ENCODE peak calls at places on chromosomes 3 and 15, in ten cellular contexts. One of them, this sample, is unnamed.
A peak's percentile ranks its signal among the peaks of the same experiment; 100 is the strongest.

GRCh38 chr3:123843668-123844067 is 40.5 kb downstream of the MYLK start:
- DNase-seq in upper lobe of left lung: no peak
- DNase-seq in hepatocyte: no peak
- DNase-seq in DND-41: no peak
- DNase-seq in GM12864: no peak
- DNase-seq in cardiac fibroblast: peak; percentile 19
- DNase-seq in esophagus muscularis mucosa: no peak
- DNase-seq in fibroblast of the aortic adventitia: peak; percentile 6
- DNase-seq in fibroblast of lung: peak; percentile 87
- DNase-seq in cardiac muscle cell: no peak
- DNase-seq in this sample: peak; percentile 73

GRCh38 chr3:42161050-42161935 is 70.1 kb downstream of the TRAK1 start:
- DNase-seq in GM12864: no peak
- DNase-seq in fibroblast of lung: peak; percentile 53
- DNase-seq in cardiac muscle cell: no peak
- DNase-seq in esophagus muscularis mucosa: no peak
- DNase-seq in DND-41: no peak
- DNase-seq in cardiac fibroblast: peak; percentile 35
- DNase-seq in hepatocyte: no peak
- DNase-seq in upper lobe of left lung: no peak
- DNase-seq in fibroblast of the aortic adventitia: peak; percentile 46
- DNase-seq in this sample: peak; percentile 51

GRCh38 chr15:84736375-84736774 is 12.0 kb upstream of the ZNF592 start:
- DNase-seq in DND-41: peak; percentile 12
- DNase-seq in cardiac muscle cell: no peak
- DNase-seq in fibroblast of the aortic adventitia: no peak
- DNase-seq in cardiac fibroblast: no peak
- DNase-seq in upper lobe of left lung: no peak
- DNase-seq in fibroblast of lung: no peak
- DNase-seq in hepatocyte: no peak
- DNase-seq in GM12864: peak; percentile 97
- DNase-seq in esophagus muscularis mucosa: no peak
- DNase-seq in this sample: no peak

GRCh38 chr3:134334901-134335280 is 39.4 kb downstream of the AMOTL2 start:
- DNase-seq in upper lobe of left lung: peak; percentile 66
- DNase-seq in fibroblast of the aortic adventitia: no peak
- DNase-seq in fibroblast of lung: no peak
- DNase-seq in DND-41: no peak
- DNase-seq in cardiac muscle cell: no peak
- DNase-seq in esophagus muscularis mucosa: no peak
- DNase-seq in cardiac fibroblast: no peak
- DNase-seq in hepatocyte: no peak
- DNase-seq in GM12864: no peak
- DNase-seq in this sample: no peak

GRCh38 chr15:43086551-43086950 is 19.3 kb downstream of the UBR1 start:
- DNase-seq in fibroblast of the aortic adventitia: no peak
- DNase-seq in hepatocyte: no peak
- DNase-seq in esophagus muscularis mucosa: no peak
- DNase-seq in upper lobe of left lung: no peak
- DNase-seq in DND-41: no peak
- DNase-seq in cardiac fibroblast: no peak
- DNase-seq in cardiac muscle cell: no peak
- DNase-seq in GM12864: no peak
- DNase-seq in fibroblast of lung: peak; percentile 52
- DNase-seq in this sample: peak; percentile 13

GRCh38 chr3:123421353-123422174 is 27.3 kb downstream of the ADCY5 start:
- DNase-seq in hepatocyte: peak; percentile 54
- DNase-seq in cardiac fibroblast: peak; percentile 38
- DNase-seq in upper lobe of left lung: no peak
- DNase-seq in fibroblast of lung: peak; percentile 37
- DNase-seq in fibroblast of the aortic adventitia: no peak
- DNase-seq in DND-41: peak; percentile 41
- DNase-seq in GM12864: no peak
- DNase-seq in esophagus muscularis mucosa: no peak
- DNase-seq in cardiac muscle cell: no peak
- DNase-seq in this sample: no peak

GRCh38 chr3:129023909-129024308 is 22.8 kb downstream of the EFCC1 start:
- DNase-seq in GM12864: no peak
- DNase-seq in hepatocyte: no peak
- DNase-seq in DND-41: no peak
- DNase-seq in cardiac muscle cell: no peak
- DNase-seq in cardiac fibroblast: no peak
- DNase-seq in esophagus muscularis mucosa: no peak
- DNase-seq in fibroblast of the aortic adventitia: no peak
- DNase-seq in fibroblast of lung: no peak
- DNase-seq in upper lobe of left lung: no peak
- DNase-seq in this sample: no peak

GRCh38 chr3:13077431-13078157 is 4.4 kb upstream of the IQSEC1 start:
- DNase-seq in fibroblast of lung: peak; percentile 32
- DNase-seq in DND-41: peak; percentile 81
- DNase-seq in cardiac fibroblast: no peak
- DNase-seq in cardiac muscle cell: no peak
- DNase-seq in hepatocyte: no peak
- DNase-seq in upper lobe of left lung: no peak
- DNase-seq in fibroblast of the aortic adventitia: peak; percentile 23
- DNase-seq in esophagus muscularis mucosa: no peak
- DNase-seq in GM12864: no peak
- DNase-seq in this sample: no peak

DNA sequence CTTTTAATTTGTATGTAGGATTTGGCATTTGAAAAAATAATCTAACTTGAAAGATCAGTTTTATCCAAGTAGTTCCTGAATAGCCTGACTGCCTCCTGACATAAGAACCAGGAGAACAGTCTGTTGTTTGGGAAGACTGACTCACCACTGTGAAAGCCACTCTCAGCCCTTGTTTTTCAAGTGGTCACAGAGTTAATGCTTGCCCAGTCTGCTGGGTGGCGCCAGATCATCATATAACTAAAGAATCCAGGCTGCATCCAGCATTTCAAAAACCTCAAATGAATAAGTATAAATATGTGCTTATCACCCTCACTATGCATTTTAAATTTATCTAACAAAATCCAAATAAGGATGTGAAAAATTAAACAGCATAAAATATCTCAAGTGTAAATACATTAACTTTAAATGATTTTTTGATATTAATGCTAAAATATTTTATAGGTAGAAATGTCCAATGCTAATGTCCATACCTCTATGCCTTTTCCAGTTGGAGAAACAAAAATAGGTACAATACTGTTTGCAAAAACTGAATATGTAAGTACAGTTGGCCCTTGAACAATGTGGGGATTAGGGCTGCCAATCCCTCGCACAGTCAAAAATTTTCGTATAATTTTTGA is 26.9 kb upstream of the ZBBX start:
- DNase-seq in DND-41: no peak
- DNase-seq in GM12864: no peak
- DNase-seq in cardiac fibroblast: peak; percentile 70
- DNase-seq in upper lobe of left lung: peak; percentile 67
- DNase-seq in fibroblast of the aortic adventitia: peak; percentile 24
- DNase-seq in hepatocyte: peak; percentile 80
- DNase-seq in fibroblast of lung: peak; percentile 76
- DNase-seq in cardiac muscle cell: peak; percentile 82
- DNase-seq in esophagus muscularis mucosa: no peak
- DNase-seq in this sample: peak; percentile 82
- TF ChIP-seq CTCF in DND-41: no peak
- TF ChIP-seq CTCF in GM12864: peak; percentile 24
- TF ChIP-seq CTCF in cardiac fibroblast: peak; percentile 21
- TF ChIP-seq CTCF in upper lobe of left lung: peak; percentile 39
- TF ChIP-seq CTCF in fibroblast of the aortic adventitia: no peak
- TF ChIP-seq CTCF in hepatocyte: peak; percentile 70
- TF ChIP-seq CTCF in fibroblast of lung: peak; percentile 51
- TF ChIP-seq CTCF in cardiac muscle cell: peak; percentile 42
- TF ChIP-seq CTCF in esophagus muscularis mucosa: peak; percentile 34
- TF ChIP-seq CTCF in this sample: peak; percentile 64

GRCh38 chr3:101674518-101674917 is 2.4 kb downstream of the ZBTB11 start:
- DNase-seq in cardiac muscle cell: no peak
- DNase-seq in esophagus muscularis mucosa: no peak
- DNase-seq in upper lobe of left lung: no peak
- DNase-seq in cardiac fibroblast: no peak
- DNase-seq in hepatocyte: no peak
- DNase-seq in fibroblast of the aortic adventitia: no peak
- DNase-seq in DND-41: no peak
- DNase-seq in fibroblast of lung: no peak
- DNase-seq in GM12864: no peak
- DNase-seq in this sample: no peak

GRCh38 chr3:101667844-101668243 is 9.1 kb downstream of the ZBTB11 start:
- DNase-seq in GM12864: no peak
- DNase-seq in DND-41: no peak
- DNase-seq in hepatocyte: no peak
- DNase-seq in fibroblast of the aortic adventitia: no peak
- DNase-seq in fibroblast of lung: no peak
- DNase-seq in cardiac muscle cell: no peak
- DNase-seq in cardiac fibroblast: no peak
- DNase-seq in upper lobe of left lung: no peak
- DNase-seq in esophagus muscularis mucosa: no peak
- DNase-seq in this sample: no peak

GRCh38 chr3:101673953-101674352 is 3.0 kb downstream of the ZBTB11 start:
- DNase-seq in fibroblast of the aortic adventitia: no peak
- DNase-seq in DND-41: no peak
- DNase-seq in GM12864: no peak
- DNase-seq in hepatocyte: no peak
- DNase-seq in fibroblast of lung: no peak
- DNase-seq in cardiac muscle cell: no peak
- DNase-seq in cardiac fibroblast: no peak
- DNase-seq in upper lobe of left lung: no peak
- DNase-seq in esophagus muscularis mucosa: no peak
- DNase-seq in this sample: no peak

GRCh38 chr3:101667331-101667730 is 9.6 kb downstream of the ZBTB11 start:
- DNase-seq in fibroblast of the aortic adventitia: no peak
- DNase-seq in GM12864: no peak
- DNase-seq in fibroblast of lung: no peak
- DNase-seq in upper lobe of left lung: no peak
- DNase-seq in esophagus muscularis mucosa: no peak
- DNase-seq in hepatocyte: no peak
- DNase-seq in DND-41: no peak
- DNase-seq in cardiac fibroblast: no peak
- DNase-seq in cardiac muscle cell: no peak
- DNase-seq in this sample: no peak

DNA sequence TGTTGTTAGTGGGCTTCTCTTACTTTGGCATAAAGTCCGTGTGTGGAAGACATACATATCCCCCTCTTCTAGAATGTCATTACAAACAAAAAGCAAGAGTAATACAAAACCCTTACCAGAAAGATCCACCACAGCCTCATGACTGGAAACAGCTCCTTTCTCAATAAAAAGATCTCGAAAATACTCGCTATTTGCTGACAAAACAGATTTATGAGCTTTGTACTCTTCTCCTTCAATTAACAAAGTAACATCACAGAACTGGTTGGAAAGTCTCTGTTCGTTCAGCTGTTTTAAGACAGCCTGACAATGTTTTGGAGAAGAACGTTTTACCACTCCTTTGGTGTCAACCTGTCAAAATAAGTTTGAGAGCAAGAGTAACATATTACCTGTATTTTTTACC is 5.9 kb downstream of the ZBTB11 start:
- DNase-seq in fibroblast of lung: no peak
- DNase-seq in fibroblast of the aortic adventitia: no peak
- DNase-seq in GM12864: no peak
- DNase-seq in cardiac muscle cell: no peak
- DNase-seq in esophagus muscularis mucosa: no peak
- DNase-seq in hepatocyte: no peak
- DNase-seq in DND-41: no peak
- DNase-seq in upper lobe of left lung: no peak
- DNase-seq in cardiac fibroblast: no peak
- DNase-seq in this sample: no peak
- H3K4me3 ChIP-seq in fibroblast of lung: no peak overlapping the region
- H3K4me3 ChIP-seq in fibroblast of the aortic adventitia: no peak overlapping the region
- H3K4me3 ChIP-seq in GM12864: no peak overlapping the region
- H3K4me3 ChIP-seq in cardiac muscle cell: no peak overlapping the region
- H3K4me3 ChIP-seq in esophagus muscularis mucosa: no peak overlapping the region
- H3K4me3 ChIP-seq in hepatocyte: no peak overlapping the region
- H3K4me3 ChIP-seq in DND-41: no peak overlapping the region
- H3K4me3 ChIP-seq in upper lobe of left lung: no peak overlapping the region
- H3K4me3 ChIP-seq in cardiac fibroblast: no peak overlapping the region
- H3K4me3 ChIP-seq in this sample: no peak overlapping the region

GRCh38 chr3:188416041-188416440 is 262.1 kb downstream of the LPP start:
- DNase-seq in upper lobe of left lung: no peak
- DNase-seq in esophagus muscularis mucosa: no peak
- DNase-seq in GM12864: no peak
- DNase-seq in fibroblast of the aortic adventitia: no peak
- DNase-seq in cardiac muscle cell: no peak
- DNase-seq in cardiac fibroblast: no peak
- DNase-seq in hepatocyte: no peak
- DNase-seq in DND-41: no peak
- DNase-seq in fibroblast of lung: peak; percentile 41
- DNase-seq in this sample: no peak

GRCh38 chr3:188421151-188421821 is 267.3 kb downstream of the LPP start:
- DNase-seq in hepatocyte: no peak
- DNase-seq in DND-41: no peak
- DNase-seq in cardiac muscle cell: no peak
- DNase-seq in upper lobe of left lung: no peak
- DNase-seq in cardiac fibroblast: peak; percentile 78
- DNase-seq in fibroblast of lung: peak; percentile 90
- DNase-seq in fibroblast of the aortic adventitia: peak; percentile 93
- DNase-seq in esophagus muscularis mucosa: no peak
- DNase-seq in GM12864: no peak
- DNase-seq in this sample: peak; percentile 91

GRCh38 chr3:188421836-188422540 is 268.0 kb downstream of the LPP start:
- DNase-seq in hepatocyte: no peak
- DNase-seq in cardiac muscle cell: no peak
- DNase-seq in upper lobe of left lung: peak; percentile 45
- DNase-seq in GM12864: peak; percentile 61
- DNase-seq in fibroblast of lung: no peak
- DNase-seq in cardiac fibroblast: no peak
- DNase-seq in DND-41: no peak
- DNase-seq in fibroblast of the aortic adventitia: no peak
- DNase-seq in esophagus muscularis mucosa: no peak
- DNase-seq in this sample: no peak

GRCh38 chr3:188415196-188415595 is 261.2 kb downstream of the LPP start:
- DNase-seq in fibroblast of lung: peak; percentile 44
- DNase-seq in cardiac muscle cell: no peak
- DNase-seq in upper lobe of left lung: no peak
- DNase-seq in GM12864: no peak
- DNase-seq in hepatocyte: no peak
- DNase-seq in esophagus muscularis mucosa: no peak
- DNase-seq in fibroblast of the aortic adventitia: no peak
- DNase-seq in cardiac fibroblast: no peak
- DNase-seq in DND-41: no peak
- DNase-seq in this sample: peak; percentile 36

GRCh38 chr3:188417329-188417728 is 263.4 kb downstream of the LPP start:
- DNase-seq in cardiac muscle cell: no peak
- DNase-seq in fibroblast of the aortic adventitia: no peak
- DNase-seq in esophagus muscularis mucosa: no peak
- DNase-seq in cardiac fibroblast: no peak
- DNase-seq in upper lobe of left lung: no peak
- DNase-seq in hepatocyte: no peak
- DNase-seq in fibroblast of lung: no peak
- DNase-seq in DND-41: no peak
- DNase-seq in GM12864: no peak
- DNase-seq in this sample: no peak
- TF ChIP-seq CTCF in cardiac muscle cell: no peak
- TF ChIP-seq CTCF in fibroblast of the aortic adventitia: no peak
- TF ChIP-seq CTCF in esophagus muscularis mucosa: no peak
- TF ChIP-seq CTCF in cardiac fibroblast: no peak
- TF ChIP-seq CTCF in upper lobe of left lung: no peak
- TF ChIP-seq CTCF in hepatocyte: no peak
- TF ChIP-seq CTCF in fibroblast of lung: no peak
- TF ChIP-seq CTCF in DND-41: no peak
- TF ChIP-seq CTCF in GM12864: no peak
- TF ChIP-seq CTCF in this sample: no peak

DNA sequence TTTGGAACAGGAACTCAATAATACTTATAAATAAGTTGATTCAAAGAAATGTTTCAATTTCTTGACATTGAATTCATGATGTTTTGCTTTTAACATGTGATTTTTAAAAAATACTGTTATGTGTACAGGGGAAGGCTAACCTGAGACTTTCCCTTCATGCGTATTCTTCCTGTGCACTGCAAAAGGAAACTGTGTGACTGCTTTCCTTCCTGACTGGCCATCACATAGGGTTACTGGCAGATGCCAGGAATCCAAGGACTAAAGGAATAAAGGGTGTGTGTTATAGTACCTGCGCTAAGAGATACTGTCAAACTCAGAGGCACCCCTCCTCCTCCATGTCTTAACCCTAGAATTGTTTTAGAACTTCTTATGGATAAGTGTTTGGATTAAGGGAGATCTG is 236.0 kb downstream of the UBE2E2 start:
- DNase-seq in upper lobe of left lung: no peak
- DNase-seq in esophagus muscularis mucosa: no peak
- DNase-seq in hepatocyte: no peak
- DNase-seq in cardiac muscle cell: no peak
- DNase-seq in fibroblast of the aortic adventitia: no peak
- DNase-seq in fibroblast of lung: no peak
- DNase-seq in cardiac fibroblast: no peak
- DNase-seq in GM12864: no peak
- DNase-seq in DND-41: no peak
- DNase-seq in this sample: no peak
- H3K4me3 ChIP-seq in upper lobe of left lung: no peak overlapping the region
- H3K4me3 ChIP-seq in esophagus muscularis mucosa: no peak overlapping the region
- H3K4me3 ChIP-seq in hepatocyte: no peak overlapping the region
- H3K4me3 ChIP-seq in cardiac muscle cell: no peak overlapping the region
- H3K4me3 ChIP-seq in fibroblast of the aortic adventitia: no peak overlapping the region
- H3K4me3 ChIP-seq in fibroblast of lung: no peak overlapping the region
- H3K4me3 ChIP-seq in cardiac fibroblast: no peak overlapping the region
- H3K4me3 ChIP-seq in GM12864: no peak overlapping the region
- H3K4me3 ChIP-seq in DND-41: no peak overlapping the region
- H3K4me3 ChIP-seq in this sample: no peak overlapping the region

This sample was measured in astrocyte of the spinal cord.